ENCODE peak calls at places on chromosomes 5 and 9, in four cellular contexts. One of them, this sample, is unnamed.
A peak's percentile ranks its signal among the peaks of the same experiment; 100 is the strongest.

GRCh38 chr5:92962752-92963151 is 618.3 kb downstream of the NR2F1-AS1 start:
- DNase-seq in cardiac fibroblast: no peak
- DNase-seq in astrocyte of the cerebellum: no peak
- DNase-seq in K562: no peak
- DNase-seq in this sample: no peak

GRCh38 chr9:120431268-120431667 is 148.7 kb downstream of the CDK5RAP2 start:
- DNase-seq in astrocyte of the cerebellum: no peak
- DNase-seq in K562: no peak
- DNase-seq in cardiac fibroblast: no peak
- DNase-seq in this sample: no peak

GRCh38 chr5:172123269-172123692 is 64.7 kb downstream of the STK10 start:
- DNase-seq in astrocyte of the cerebellum: peak; percentile 65
- DNase-seq in K562: peak; percentile 52
- DNase-seq in cardiac fibroblast: peak; percentile 91
- DNase-seq in this sample: no peak

GRCh38 chr9:40907657-40908624 is 220.5 kb downstream of the FOXD4L6 start:
- DNase-seq in cardiac fibroblast: no peak
- DNase-seq in astrocyte of the cerebellum: no peak
- DNase-seq in K562: no peak
- DNase-seq in this sample: no peak

GRCh38 chr5:148455055-148455675 is 71.4 kb downstream of the FBXO38 start:
- DNase-seq in cardiac fibroblast: peak; percentile 37
- DNase-seq in astrocyte of the cerebellum: no peak
- DNase-seq in K562: no peak
- DNase-seq in this sample: peak; percentile 54

GRCh38 chr9:95080961-95081658 is 236.4 kb downstream of the FANCC start:
- DNase-seq in cardiac fibroblast: no peak
- DNase-seq in K562: no peak
- DNase-seq in astrocyte of the cerebellum: no peak
- DNase-seq in this sample: no peak

GRCh38 chr9:33375841-33376321 is 26.5 kb downstream of the AQP7 start:
- DNase-seq in cardiac fibroblast: peak; percentile 74
- DNase-seq in K562: peak; percentile 86
- DNase-seq in astrocyte of the cerebellum: no peak
- DNase-seq in this sample: no peak

GRCh38 chr5:127333463-127333862 is 42.9 kb downstream of the MEGF10 start:
- DNase-seq in astrocyte of the cerebellum: no peak
- DNase-seq in cardiac fibroblast: no peak
- DNase-seq in K562: no peak
- DNase-seq in this sample: no peak

GRCh38 chr5:78016831-78017529 is 240.8 kb upstream of the TBCA start:
- DNase-seq in astrocyte of the cerebellum: no peak
- DNase-seq in K562: no peak
- DNase-seq in cardiac fibroblast: no peak
- DNase-seq in this sample: no peak

GRCh38 chr9:35760651-35761050 is 6.6 kb upstream of the MSMP start:
- DNase-seq in cardiac fibroblast: peak; percentile 92
- DNase-seq in astrocyte of the cerebellum: peak; percentile 50
- DNase-seq in K562: no peak
- DNase-seq in this sample: no peak

GRCh38 chr5:163838738-163839137 is 333.3 kb downstream of the MAT2B start:
- DNase-seq in K562: no peak
- DNase-seq in astrocyte of the cerebellum: no peak
- DNase-seq in cardiac fibroblast: no peak
- DNase-seq in this sample: no peak

GRCh38 chr9:78031271-78031825 is at the start of gene GNAQ:
- DNase-seq in astrocyte of the cerebellum: no peak
- DNase-seq in K562: no peak
- DNase-seq in cardiac fibroblast: no peak
- DNase-seq in this sample: no peak

GRCh38 chr5:137834498-137834897 is 33.2 kb upstream of the MYOT start:
- DNase-seq in K562: no peak
- DNase-seq in cardiac fibroblast: no peak
- DNase-seq in astrocyte of the cerebellum: no peak
- DNase-seq in this sample: no peak

GRCh38 chr5:132839426-132840301 is 9.2 kb upstream of the SHROOM1 start:
- DNase-seq in K562: no peak
- DNase-seq in astrocyte of the cerebellum: peak; percentile 36
- DNase-seq in cardiac fibroblast: peak; percentile 71
- DNase-seq in this sample: peak; percentile 48

DNA sequence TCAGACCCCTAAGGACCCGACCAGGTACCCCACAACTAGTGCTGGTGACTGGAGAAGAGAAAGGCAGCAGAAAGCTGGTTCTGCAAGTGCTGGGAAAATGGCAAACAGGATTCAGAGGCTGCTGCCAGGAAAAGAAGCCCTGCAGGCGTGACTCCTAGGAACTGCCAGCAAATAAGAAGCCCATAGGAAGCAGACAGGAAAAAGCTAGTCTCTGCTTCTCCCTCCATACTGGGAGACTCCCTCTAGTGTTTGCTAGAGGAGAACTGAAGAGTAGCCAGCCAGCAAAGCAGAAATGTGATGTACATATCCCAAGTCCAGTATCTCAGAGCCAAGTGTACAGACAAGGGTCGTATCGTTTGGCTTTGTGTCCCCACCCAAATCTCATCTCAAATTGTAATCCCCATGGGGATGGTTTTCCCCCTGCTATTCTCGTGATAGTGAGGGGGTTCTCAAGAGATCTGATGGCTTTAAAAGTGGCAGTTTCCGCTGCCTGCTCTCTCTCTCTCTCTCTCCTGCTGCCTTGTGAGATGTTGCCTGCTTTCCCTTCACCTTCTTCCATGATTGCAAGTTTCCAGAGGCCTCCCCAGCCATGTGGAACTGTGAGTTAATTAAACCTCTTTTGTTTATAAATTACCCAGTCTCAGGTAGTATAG is 38.1 kb upstream of the TUSC1 start:
- DNase-seq in astrocyte of the cerebellum: peak; percentile 59
- DNase-seq in cardiac fibroblast: peak; percentile 86
- DNase-seq in K562: no peak
- DNase-seq in this sample: peak; percentile 34
- TF ChIP-seq CTCF in astrocyte of the cerebellum: peak; percentile 78
- TF ChIP-seq CTCF in cardiac fibroblast: peak; percentile 56
- TF ChIP-seq CTCF in K562: no peak
- TF ChIP-seq CTCF in this sample: peak; percentile 72

GRCh38 chr5:157273131-157273556 is 7.2 kb downstream of the CYFIP2 start:
- DNase-seq in astrocyte of the cerebellum: no peak
- DNase-seq in cardiac fibroblast: no peak
- DNase-seq in K562: peak; percentile 31
- DNase-seq in this sample: no peak
- H3K4me3 ChIP-seq in astrocyte of the cerebellum: no peak overlapping the region
- H3K4me3 ChIP-seq in cardiac fibroblast: no peak overlapping the region
- H3K4me3 ChIP-seq in K562: no peak overlapping the region
- H3K4me3 ChIP-seq in this sample: no peak overlapping the region

DNA sequence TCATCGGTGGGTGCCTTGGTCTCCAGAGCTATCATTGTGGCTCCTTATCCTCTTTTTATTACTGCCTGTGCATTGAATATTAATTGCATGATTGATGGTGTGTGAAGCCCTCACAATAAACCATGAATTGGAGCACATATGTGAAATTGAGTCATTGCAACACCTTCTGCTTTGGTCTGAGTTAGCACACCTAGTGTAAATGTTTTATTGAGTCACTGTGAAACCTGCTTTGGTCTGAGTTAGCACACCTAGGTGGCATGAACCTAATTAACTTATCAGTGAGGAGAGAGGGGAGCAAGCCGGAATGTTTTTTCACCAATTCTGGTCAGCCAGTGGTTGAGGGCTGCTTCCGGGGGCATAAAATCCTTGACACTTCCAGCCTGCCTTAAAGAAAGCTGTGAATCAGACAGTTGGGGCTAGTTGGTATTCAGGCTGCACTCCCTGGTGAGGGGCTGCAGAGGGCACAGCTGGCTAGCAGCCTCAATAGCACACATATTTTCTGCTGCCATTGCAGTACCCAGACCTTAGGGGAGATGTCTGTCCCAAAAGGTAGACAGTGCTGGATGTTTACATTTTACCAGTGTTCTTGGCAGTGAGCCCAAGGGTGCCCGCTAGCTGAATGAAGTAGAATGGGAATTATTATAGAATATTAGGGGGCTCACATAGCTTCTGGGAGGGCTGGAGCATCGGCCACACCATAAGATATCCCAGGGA is 76.5 kb upstream of the GOLM1 start:
- DNase-seq in astrocyte of the cerebellum: no peak
- DNase-seq in K562: no peak
- DNase-seq in cardiac fibroblast: no peak
- DNase-seq in this sample: no peak
- TF ChIP-seq CTCF in astrocyte of the cerebellum: no peak
- TF ChIP-seq CTCF in K562: no peak
- TF ChIP-seq CTCF in cardiac fibroblast: no peak
- TF ChIP-seq CTCF in this sample: no peak

GRCh38 chr9:136995772-136996308 is 528 bp downstream of the CLIC3 start:
- DNase-seq in cardiac fibroblast: peak; percentile 48
- DNase-seq in astrocyte of the cerebellum: no peak
- DNase-seq in K562: peak; percentile 45
- DNase-seq in this sample: no peak
- H3K4me3 ChIP-seq in cardiac fibroblast: no peak overlapping the region
- H3K4me3 ChIP-seq in astrocyte of the cerebellum: no peak overlapping the region
- H3K4me3 ChIP-seq in K562: peak overlapping the region; percentile 26
- H3K4me3 ChIP-seq in this sample: no peak overlapping the region

DNA sequence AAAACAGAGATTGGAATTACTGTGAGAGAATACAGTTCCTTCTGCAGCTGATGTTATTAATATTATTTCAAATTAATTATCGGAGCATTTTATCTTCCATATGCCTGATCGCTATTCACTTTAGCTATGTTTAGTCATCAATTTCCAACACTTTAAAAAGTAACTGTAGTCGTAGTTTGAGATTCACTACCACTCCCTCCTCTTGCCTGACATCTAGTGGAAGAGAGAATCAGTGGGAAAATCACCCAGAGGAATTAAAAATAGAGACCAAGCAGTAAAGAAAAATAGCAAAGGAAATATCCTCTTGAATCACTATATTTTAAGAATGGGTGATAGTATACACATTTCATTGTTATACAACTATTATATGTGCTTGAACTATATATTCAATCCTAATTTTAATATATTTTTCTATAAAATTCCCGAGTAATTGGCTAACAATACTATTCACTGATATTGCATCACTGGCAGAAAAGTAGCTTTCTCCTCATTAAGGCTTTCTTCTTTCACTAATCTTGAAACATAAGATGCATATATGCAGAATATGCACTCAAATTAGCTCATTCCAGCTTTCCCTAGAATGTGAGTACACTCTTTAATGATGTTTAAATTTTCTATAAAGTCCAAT is 708.7 kb downstream of the CDH9 start:
- DNase-seq in cardiac fibroblast: no peak
- DNase-seq in astrocyte of the cerebellum: no peak
- DNase-seq in K562: no peak
- DNase-seq in this sample: no peak
- TF ChIP-seq CTCF in cardiac fibroblast: peak; percentile 20
- TF ChIP-seq CTCF in astrocyte of the cerebellum: peak; percentile 57
- TF ChIP-seq CTCF in K562: no peak
- TF ChIP-seq CTCF in this sample: peak; percentile 45

GRCh38 chr5:41558295-41558694 is 47.9 kb upstream of the PLCXD3 start:
- DNase-seq in astrocyte of the cerebellum: no peak
- DNase-seq in K562: no peak
- DNase-seq in cardiac fibroblast: no peak
- DNase-seq in this sample: no peak

DNA sequence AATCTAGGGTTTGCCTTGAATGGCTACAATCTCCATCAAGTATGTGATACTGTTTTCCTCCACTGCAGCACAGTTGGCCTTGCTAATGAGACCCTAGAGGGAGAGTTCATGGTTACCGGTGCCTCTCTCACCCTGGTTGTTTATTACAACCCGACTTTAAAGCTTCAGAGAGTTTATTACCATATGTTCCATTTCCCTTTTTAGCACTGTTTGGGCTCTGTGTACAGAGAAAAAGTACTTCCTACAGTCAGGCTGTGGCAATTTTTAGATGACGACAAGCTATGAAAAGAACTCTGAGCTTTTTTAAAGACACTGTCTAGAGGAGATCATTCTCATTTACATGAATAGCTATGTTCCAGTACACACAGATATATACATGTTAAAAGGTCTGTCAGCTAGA is 48.8 kb upstream of the PLCXD3 start:
- DNase-seq in K562: no peak
- DNase-seq in cardiac fibroblast: no peak
- DNase-seq in astrocyte of the cerebellum: no peak
- DNase-seq in this sample: no peak
- H3K4me3 ChIP-seq in K562: no peak overlapping the region
- H3K4me3 ChIP-seq in cardiac fibroblast: no peak overlapping the region
- H3K4me3 ChIP-seq in astrocyte of the cerebellum: no peak overlapping the region
- H3K4me3 ChIP-seq in this sample: no peak overlapping the region

GRCh38 chr5:98259595-98259994 is 513.9 kb upstream of the RGMB start:
- DNase-seq in astrocyte of the cerebellum: no peak
- DNase-seq in cardiac fibroblast: no peak
- DNase-seq in K562: no peak
- DNase-seq in this sample: no peak

DNA sequence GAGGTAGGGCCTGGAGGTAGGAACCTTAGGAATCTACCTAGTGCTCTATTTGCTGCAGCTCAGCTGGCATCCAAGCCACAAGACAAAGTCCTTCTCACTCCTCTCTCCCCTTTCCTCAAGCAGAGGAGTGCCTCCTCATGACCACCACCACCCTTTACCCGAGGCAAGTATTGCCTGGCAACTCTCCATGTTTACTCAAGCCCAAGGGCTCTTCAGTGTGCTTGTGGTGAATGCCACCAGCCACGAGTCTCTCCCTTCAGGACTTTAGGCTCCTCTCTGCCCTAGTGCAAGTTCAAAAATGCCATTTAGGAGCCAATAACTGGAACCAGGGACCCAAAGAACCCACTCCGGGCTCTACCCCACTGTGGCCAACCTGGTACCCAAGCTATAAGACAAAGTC is 514.5 kb upstream of the RGMB start:
- DNase-seq in astrocyte of the cerebellum: no peak
- DNase-seq in cardiac fibroblast: no peak
- DNase-seq in K562: no peak
- DNase-seq in this sample: no peak
- TF ChIP-seq CTCF in astrocyte of the cerebellum: no peak
- TF ChIP-seq CTCF in cardiac fibroblast: no peak
- TF ChIP-seq CTCF in K562: no peak
- TF ChIP-seq CTCF in this sample: no peak

This sample was measured in kidney epithelial cell.